ENCODE peak calls at places on chromosomes 6 and 20, in four cellular contexts. One of them, this sample, is unnamed.

GRCh38 chr6:89275900-89276299 is 39.2 kb downstream of the GABRR2 start:
- DNase-seq in CD8-positive, alpha-beta memory T cell: no peak
- DNase-seq in CD8-positive, alpha-beta T cell: no peak
- DNase-seq in hepatocyte: no peak
- DNase-seq in this sample: no peak

GRCh38 chr6:152701081-152701862 is 3.6 kb downstream of the MYCT1 start:
- DNase-seq in CD8-positive, alpha-beta memory T cell: no peak
- DNase-seq in CD8-positive, alpha-beta T cell: no peak
- DNase-seq in hepatocyte: no peak
- DNase-seq in this sample: no peak

GRCh38 chr6:165985926-165986646 is 181.6 kb downstream of the TBXT start:
- DNase-seq in CD8-positive, alpha-beta memory T cell: no peak
- DNase-seq in hepatocyte: no peak
- DNase-seq in CD8-positive, alpha-beta T cell: no peak
- DNase-seq in this sample: no peak

GRCh38 chr20:4016349-4017050 is 1.1 kb upstream of the RNF24 start:
- DNase-seq in hepatocyte: no peak
- DNase-seq in CD8-positive, alpha-beta T cell: no peak
- DNase-seq in CD8-positive, alpha-beta memory T cell: no peak
- DNase-seq in this sample: no peak

GRCh38 chr6:153160221-153160620 is 29.1 kb upstream of the RGS17 start:
- DNase-seq in hepatocyte: no peak
- DNase-seq in CD8-positive, alpha-beta T cell: no peak
- DNase-seq in CD8-positive, alpha-beta memory T cell: no peak
- DNase-seq in this sample: no peak

GRCh38 chr6:56868687-56869086 is 86.2 kb upstream of the BEND6 start:
- DNase-seq in hepatocyte: no peak
- DNase-seq in CD8-positive, alpha-beta memory T cell: no peak
- DNase-seq in CD8-positive, alpha-beta T cell: no peak
- DNase-seq in this sample: peak; percentile 19

GRCh38 chr6:46023216-46023915 is 7.7 kb upstream of the CLIC5 start:
- DNase-seq in CD8-positive, alpha-beta memory T cell: no peak
- DNase-seq in hepatocyte: no peak
- DNase-seq in CD8-positive, alpha-beta T cell: no peak
- DNase-seq in this sample: no peak

GRCh38 chr6:98636941-98637340 is 197.4 kb upstream of the POU3F2 start:
- DNase-seq in hepatocyte: no peak
- DNase-seq in CD8-positive, alpha-beta memory T cell: no peak
- DNase-seq in CD8-positive, alpha-beta T cell: no peak
- DNase-seq in this sample: no peak

GRCh38 chr6:32539839-32540238 is 9.8 kb upstream of the HLA-DRB5 start:
- DNase-seq in CD8-positive, alpha-beta memory T cell: no peak
- DNase-seq in hepatocyte: no peak
- DNase-seq in CD8-positive, alpha-beta T cell: no peak
- DNase-seq in this sample: no peak

GRCh38 chr6:141667580-141668309 is 465.0 kb upstream of the GJE1 start:
- DNase-seq in hepatocyte: peak; percentile 28
- DNase-seq in CD8-positive, alpha-beta memory T cell: no peak
- DNase-seq in CD8-positive, alpha-beta T cell: no peak
- DNase-seq in this sample: no peak

GRCh38 chr6:20242397-20242796 is 30.1 kb upstream of the MBOAT1 start:
- DNase-seq in CD8-positive, alpha-beta T cell: no peak
- DNase-seq in CD8-positive, alpha-beta memory T cell: no peak
- DNase-seq in hepatocyte: no peak
- DNase-seq in this sample: peak; percentile 20

GRCh38 chr6:111873178-111874029 is at the start of gene FYN:
- DNase-seq in CD8-positive, alpha-beta memory T cell: peak; percentile 98
- DNase-seq in CD8-positive, alpha-beta T cell: peak; percentile 99
- DNase-seq in hepatocyte: peak; percentile 99
- DNase-seq in this sample: peak; percentile 97

GRCh38 chr6:116682334-116682712 is 1.3 kb downstream of the KPNA5 start:
- DNase-seq in hepatocyte: peak; percentile 26
- DNase-seq in CD8-positive, alpha-beta memory T cell: peak; percentile 19
- DNase-seq in CD8-positive, alpha-beta T cell: peak; percentile 42
- DNase-seq in this sample: no peak

GRCh38 chr6:88895911-88896310 is 67.5 kb downstream of the RNGTT start:
- DNase-seq in CD8-positive, alpha-beta memory T cell: no peak
- DNase-seq in hepatocyte: no peak
- DNase-seq in CD8-positive, alpha-beta T cell: no peak
- DNase-seq in this sample: no peak

GRCh38 chr6:40431706-40432105 is 155.5 kb downstream of the LRFN2 start:
- DNase-seq in CD8-positive, alpha-beta T cell: no peak
- DNase-seq in hepatocyte: no peak
- DNase-seq in CD8-positive, alpha-beta memory T cell: no peak
- DNase-seq in this sample: no peak

GRCh38 chr20:45318386-45318939 is 10.4 kb upstream of the MATN4 start:
- DNase-seq in CD8-positive, alpha-beta T cell: no peak
- DNase-seq in CD8-positive, alpha-beta memory T cell: no peak
- DNase-seq in hepatocyte: no peak
- DNase-seq in this sample: no peak

GRCh38 chr20:63976980-63977391 is 2.5 kb downstream of the SAMD10 start:
- DNase-seq in hepatocyte: no peak
- DNase-seq in CD8-positive, alpha-beta memory T cell: no peak
- DNase-seq in CD8-positive, alpha-beta T cell: no peak
- DNase-seq in this sample: no peak

GRCh38 chr20:44402391-44403193 is 47.1 kb downstream of the HNF4A start:
- DNase-seq in CD8-positive, alpha-beta memory T cell: no peak
- DNase-seq in CD8-positive, alpha-beta T cell: no peak
- DNase-seq in hepatocyte: peak; percentile 43
- DNase-seq in this sample: peak; percentile 39

GRCh38 chr6:168030218-168030693 is 32.8 kb downstream of the KIF25 start:
- DNase-seq in hepatocyte: no peak
- DNase-seq in CD8-positive, alpha-beta memory T cell: no peak
- DNase-seq in CD8-positive, alpha-beta T cell: no peak
- DNase-seq in this sample: no peak

GRCh38 chr6:63186970-63187369 is 24.3 kb upstream of the FKBP1C start:
- DNase-seq in CD8-positive, alpha-beta memory T cell: no peak
- DNase-seq in CD8-positive, alpha-beta T cell: no peak
- DNase-seq in hepatocyte: no peak
- DNase-seq in this sample: no peak

GRCh38 chr6:1317302-1317815 is 5.5 kb downstream of the FOXQ1 start:
- DNase-seq in CD8-positive, alpha-beta memory T cell: no peak
- DNase-seq in CD8-positive, alpha-beta T cell: no peak
- DNase-seq in hepatocyte: no peak
- DNase-seq in this sample: no peak

GRCh38 chr6:7143161-7143974 is 35.6 kb downstream of the RREB1 start:
- DNase-seq in CD8-positive, alpha-beta T cell: no peak
- DNase-seq in hepatocyte: peak; percentile 61
- DNase-seq in CD8-positive, alpha-beta memory T cell: no peak
- DNase-seq in this sample: peak; percentile 63

GRCh38 chr6:118895241-118895561 is 1.2 kb downstream of the ASF1A start:
- DNase-seq in hepatocyte: no peak
- DNase-seq in CD8-positive, alpha-beta T cell: no peak
- DNase-seq in CD8-positive, alpha-beta memory T cell: no peak
- DNase-seq in this sample: no peak

GRCh38 chr6:96016781-96017180 is 1.0 kb downstream of the FUT9 start:
- DNase-seq in CD8-positive, alpha-beta T cell: no peak
- DNase-seq in CD8-positive, alpha-beta memory T cell: no peak
- DNase-seq in hepatocyte: no peak
- DNase-seq in this sample: no peak

GRCh38 chr6:170083236-170084051 is 207.4 kb downstream of the DLL1 start:
- DNase-seq in CD8-positive, alpha-beta memory T cell: no peak
- DNase-seq in hepatocyte: no peak
- DNase-seq in CD8-positive, alpha-beta T cell: no peak
- DNase-seq in this sample: no peak

GRCh38 chr6:842141-842540 is 149.2 kb upstream of the EXOC2 start:
- DNase-seq in CD8-positive, alpha-beta memory T cell: no peak
- DNase-seq in CD8-positive, alpha-beta T cell: no peak
- DNase-seq in hepatocyte: no peak
- DNase-seq in this sample: no peak

GRCh38 chr6:7153807-7154206 is 46.0 kb downstream of the RREB1 start:
- DNase-seq in hepatocyte: no peak
- DNase-seq in CD8-positive, alpha-beta memory T cell: no peak
- DNase-seq in CD8-positive, alpha-beta T cell: no peak
- DNase-seq in this sample: peak; percentile 22

GRCh38 chr20:52497731-52498130 is 306.2 kb upstream of the ZFP64 start:
- DNase-seq in CD8-positive, alpha-beta T cell: no peak
- DNase-seq in hepatocyte: no peak
- DNase-seq in CD8-positive, alpha-beta memory T cell: no peak
- DNase-seq in this sample: no peak

GRCh38 chr20:9514461-9515210 is at the start of gene LAMP5:
- DNase-seq in CD8-positive, alpha-beta memory T cell: no peak
- DNase-seq in hepatocyte: peak; percentile 62
- DNase-seq in CD8-positive, alpha-beta T cell: no peak
- DNase-seq in this sample: no peak

GRCh38 chr20:431012-431904 is 23.2 kb downstream of the RBCK1 start:
- DNase-seq in CD8-positive, alpha-beta memory T cell: no peak
- DNase-seq in CD8-positive, alpha-beta T cell: peak; percentile 18
- DNase-seq in hepatocyte: peak; percentile 81
- DNase-seq in this sample: peak; percentile 54

GRCh38 chr20:35055445-35056276 is 36.9 kb downstream of the TRPC4AP start:
- DNase-seq in CD8-positive, alpha-beta memory T cell: no peak
- DNase-seq in hepatocyte: no peak
- DNase-seq in CD8-positive, alpha-beta T cell: no peak
- DNase-seq in this sample: no peak
- H3K4me3 ChIP-seq in CD8-positive, alpha-beta memory T cell: no peak overlapping the region
- H3K4me3 ChIP-seq in hepatocyte: no peak overlapping the region
- H3K4me3 ChIP-seq in CD8-positive, alpha-beta T cell: no peak overlapping the region
- H3K4me3 ChIP-seq in this sample: no peak overlapping the region

GRCh38 chr6:159234102-159234553 is 64.9 kb downstream of the FNDC1 start:
- DNase-seq in CD8-positive, alpha-beta memory T cell: no peak
- DNase-seq in CD8-positive, alpha-beta T cell: no peak
- DNase-seq in hepatocyte: no peak
- DNase-seq in this sample: no peak
- H3K4me3 ChIP-seq in CD8-positive, alpha-beta memory T cell: no peak overlapping the region
- H3K4me3 ChIP-seq in CD8-positive, alpha-beta T cell: no peak overlapping the region
- H3K4me3 ChIP-seq in hepatocyte: no peak overlapping the region
- H3K4me3 ChIP-seq in this sample: no peak overlapping the region

GRCh38 chr20:37898301-37899104 is 4.4 kb upstream of the VSTM2L start:
- DNase-seq in hepatocyte: no peak
- DNase-seq in CD8-positive, alpha-beta T cell: no peak
- DNase-seq in CD8-positive, alpha-beta memory T cell: no peak
- DNase-seq in this sample: no peak
- H3K4me3 ChIP-seq in hepatocyte: no peak overlapping the region
- H3K4me3 ChIP-seq in CD8-positive, alpha-beta T cell: no peak overlapping the region
- H3K4me3 ChIP-seq in CD8-positive, alpha-beta memory T cell: no peak overlapping the region
- H3K4me3 ChIP-seq in this sample: no peak overlapping the region

GRCh38 chr6:25450469-25451198 is 171.5 kb downstream of the CARMIL1 start:
- DNase-seq in CD8-positive, alpha-beta T cell: no peak
- DNase-seq in hepatocyte: no peak
- DNase-seq in CD8-positive, alpha-beta memory T cell: no peak
- DNase-seq in this sample: no peak
- H3K4me3 ChIP-seq in CD8-positive, alpha-beta T cell: no peak overlapping the region
- H3K4me3 ChIP-seq in hepatocyte: no peak overlapping the region
- H3K4me3 ChIP-seq in CD8-positive, alpha-beta memory T cell: no peak overlapping the region
- H3K4me3 ChIP-seq in this sample: no peak overlapping the region

GRCh38 chr6:107957909-107958688 is at the start of gene SEC63:
- DNase-seq in hepatocyte: peak; percentile 98
- DNase-seq in CD8-positive, alpha-beta T cell: peak; percentile 96
- DNase-seq in CD8-positive, alpha-beta memory T cell: peak; percentile 97
- DNase-seq in this sample: peak; percentile 97
- H3K4me3 ChIP-seq in hepatocyte: peak within 1 kb of the TSS; percentile 74
- H3K4me3 ChIP-seq in CD8-positive, alpha-beta T cell: peak within 1 kb of the TSS; percentile 91
- H3K4me3 ChIP-seq in CD8-positive, alpha-beta memory T cell: peak within 1 kb of the TSS; percentile 84
- H3K4me3 ChIP-seq in this sample: peak within 1 kb of the TSS; percentile 91

DNA sequence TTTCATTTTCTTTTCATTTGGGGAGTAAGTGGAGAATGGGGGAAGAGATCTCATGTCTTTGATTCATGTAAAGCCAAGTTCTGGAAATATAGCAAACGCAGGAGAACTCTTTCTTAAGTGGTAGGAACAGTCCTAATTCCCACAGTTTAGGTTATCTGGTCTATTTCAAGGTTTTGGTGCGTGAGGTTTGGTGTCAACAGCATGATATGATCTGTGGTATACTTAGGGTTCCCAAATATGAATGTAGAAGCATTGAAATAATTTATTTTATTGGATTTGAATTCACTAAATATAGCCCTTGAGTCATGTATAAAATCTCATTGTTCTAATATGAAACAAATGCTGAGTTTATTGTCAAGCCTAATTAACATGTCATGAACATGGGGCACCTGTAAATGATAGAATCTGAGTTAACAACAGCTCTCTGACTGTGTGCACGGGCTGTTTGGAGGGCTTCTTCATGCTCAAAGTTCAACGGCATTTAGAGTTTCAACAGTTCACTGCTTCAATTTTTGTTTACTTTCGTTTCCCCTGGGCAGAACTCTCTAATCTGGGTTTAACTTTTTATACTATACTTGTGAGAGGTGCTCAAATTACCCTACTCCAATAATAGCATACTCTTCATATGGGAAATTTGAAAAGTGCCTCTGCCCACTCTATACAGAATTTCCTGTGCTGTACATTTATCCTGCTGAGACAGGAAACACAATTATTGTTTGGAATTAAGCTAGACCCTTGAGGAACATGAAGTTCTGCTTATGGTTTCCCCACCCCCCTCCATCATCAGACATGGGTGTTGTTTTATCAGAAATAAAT is 236.3 kb upstream of the ZNF217 start:
- DNase-seq in CD8-positive, alpha-beta T cell: no peak
- DNase-seq in CD8-positive, alpha-beta memory T cell: no peak
- DNase-seq in hepatocyte: peak; percentile 51
- DNase-seq in this sample: peak; percentile 42
- H3K4me3 ChIP-seq in CD8-positive, alpha-beta T cell: peak overlapping the region; percentile 33
- H3K4me3 ChIP-seq in CD8-positive, alpha-beta memory T cell: peak overlapping the region; percentile 65
- H3K4me3 ChIP-seq in hepatocyte: no peak overlapping the region
- H3K4me3 ChIP-seq in this sample: peak overlapping the region; percentile 52

GRCh38 chr20:61251529-61252393 is at the start of gene CDH4:
- DNase-seq in CD8-positive, alpha-beta memory T cell: no peak
- DNase-seq in CD8-positive, alpha-beta T cell: no peak
- DNase-seq in hepatocyte: peak; percentile 57
- DNase-seq in this sample: no peak

GRCh38 chr20:61253640-61254511 is 1.8 kb downstream of the CDH4 start:
- DNase-seq in hepatocyte: peak; percentile 23
- DNase-seq in CD8-positive, alpha-beta T cell: no peak
- DNase-seq in CD8-positive, alpha-beta memory T cell: no peak
- DNase-seq in this sample: no peak

GRCh38 chr20:61253264-61253639 is 1.2 kb downstream of the CDH4 start:
- DNase-seq in CD8-positive, alpha-beta T cell: no peak
- DNase-seq in hepatocyte: peak; percentile 46
- DNase-seq in CD8-positive, alpha-beta memory T cell: no peak
- DNase-seq in this sample: no peak

GRCh38 chr20:61254881-61255589 is 3.0 kb downstream of the CDH4 start:
- DNase-seq in CD8-positive, alpha-beta memory T cell: no peak
- DNase-seq in CD8-positive, alpha-beta T cell: no peak
- DNase-seq in hepatocyte: no peak
- DNase-seq in this sample: no peak

DNA sequence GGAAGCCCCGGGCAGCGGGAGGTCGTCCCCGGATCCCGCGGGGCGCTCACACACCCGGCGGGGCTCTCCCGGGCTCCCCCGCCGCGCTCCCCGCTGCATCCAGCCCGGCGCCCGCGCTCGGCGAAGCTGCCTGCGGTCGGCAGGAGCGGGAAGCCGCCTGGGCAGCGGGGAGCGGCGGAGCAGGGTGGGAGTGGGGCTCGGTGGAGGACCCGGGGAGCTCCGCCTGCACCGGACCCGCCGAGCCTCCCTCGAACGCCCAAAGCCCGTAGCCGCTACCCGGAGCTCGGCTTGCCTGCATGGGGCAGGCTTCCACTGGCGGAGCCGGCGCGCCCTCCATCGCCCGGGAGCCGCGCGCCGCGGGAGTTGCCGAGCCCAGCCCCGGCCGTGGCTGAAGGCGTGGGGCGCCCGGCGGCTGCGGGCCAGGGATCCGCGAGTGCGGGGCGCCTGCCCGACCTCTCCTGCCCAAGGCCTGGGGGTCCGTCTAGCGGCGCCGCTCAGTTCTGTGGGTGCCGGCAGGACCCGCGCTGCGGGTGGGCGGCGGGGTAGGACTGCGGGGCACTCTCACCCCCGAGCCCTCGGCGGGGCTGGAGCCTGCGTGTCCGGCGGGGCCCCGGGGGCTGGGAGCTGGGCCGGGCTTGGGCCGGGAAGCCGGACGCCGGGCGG is 671 bp downstream of the CDH4 start:
- DNase-seq in CD8-positive, alpha-beta memory T cell: no peak
- DNase-seq in CD8-positive, alpha-beta T cell: no peak
- DNase-seq in hepatocyte: peak; percentile 29
- DNase-seq in this sample: no peak
- H3K4me3 ChIP-seq in CD8-positive, alpha-beta memory T cell: no peak overlapping the region
- H3K4me3 ChIP-seq in CD8-positive, alpha-beta T cell: no peak overlapping the region
- H3K4me3 ChIP-seq in hepatocyte: peak overlapping the region; percentile 23
- H3K4me3 ChIP-seq in this sample: no peak overlapping the region